ENCODE peak calls at places on chromosomes 11 and 22, in four cellular contexts. W is T-helper 9 cell, E is fibroblast of mammary gland, F is type B pancreatic cell. N is an unnamed sample.

GRCh38 chr11:85679581-85679980 is 6.4 kb downstream of the CCDC89 start:
- DNase-seq in F (no peak), E (no peak), W (no peak), N (no peak)

GRCh38 chr11:78860720-78861422 is 286.2 kb upstream of the NARS2 start:
- DNase-seq in E (peak), W (no peak), F (no peak), N (no peak)

GRCh38 chr22:49961601-49962011 is 1.0 kb downstream of the PIM3 start:
- DNase-seq in E (no peak), W (no peak), F (no peak), N (peak)

GRCh38 chr22:36028646-36029405 is at the start of gene RBFOX2:
- DNase-seq in E (peak), W (peak), F (peak), N (peak)

GRCh38 chr11:29782447-29782846 is 234.4 kb downstream of the KCNA4 start:
- DNase-seq in W (no peak), E (no peak), F (no peak), N (no peak)

GRCh38 chr11:69292221-69292648 is 1.7 kb upstream of the MYEOV start:
- DNase-seq in W (peak), E (peak), F (no peak), N (no peak)

GRCh38 chr11:60860943-60861342 is 5.2 kb upstream of the PTGDR2 start:
- DNase-seq in F (no peak), E (peak), W (no peak), N (no peak)

GRCh38 chr22:35220221-35220620 is 37.1 kb upstream of the HMGXB4 start:
- DNase-seq in E (no peak), F (no peak), W (no peak), N (no peak)

GRCh38 chr11:125435461-125436238 is 60.4 kb downstream of the FEZ1 start:
- DNase-seq in W (no peak), E (no peak), F (no peak), N (no peak)